ENCODE peak calls at places on chromosomes 2 and 18, in five cellular contexts. One of them, this sample, is unnamed.

GRCh38 chr2:222993920-222994650 is 57.9 kb upstream of the KCNE4 start:
- DNase-seq in ELF-1: peak; percentile 53
- DNase-seq in SK-N-MC: peak; percentile 66
- DNase-seq in EH: peak; percentile 99
- DNase-seq in A549: peak; percentile 41
- DNase-seq in this sample: no peak

GRCh38 chr2:201768918-201769317 is 11.8 kb downstream of the ALS2 start:
- DNase-seq in SK-N-MC: no peak
- DNase-seq in EH: peak; percentile 80
- DNase-seq in ELF-1: no peak
- DNase-seq in A549: no peak
- DNase-seq in this sample: peak; percentile 26

GRCh38 chr2:222299926-222300724 is 1.3 kb upstream of the PAX3 start:
- DNase-seq in SK-N-MC: no peak
- DNase-seq in ELF-1: no peak
- DNase-seq in A549: no peak
- DNase-seq in EH: no peak
- DNase-seq in this sample: no peak

GRCh38 chr2:140234176-140234575 is 1454.0 kb upstream of the NXPH2 start:
- DNase-seq in SK-N-MC: no peak
- DNase-seq in A549: no peak
- DNase-seq in EH: no peak
- DNase-seq in ELF-1: no peak
- DNase-seq in this sample: no peak

GRCh38 chr2:63424329-63425078 is 163.8 kb downstream of the WDPCP start:
- DNase-seq in A549: peak; percentile 64
- DNase-seq in EH: peak; percentile 53
- DNase-seq in ELF-1: peak; percentile 49
- DNase-seq in SK-N-MC: peak; percentile 30
- DNase-seq in this sample: peak; percentile 63

GRCh38 chr2:173815778-173816177 is 149.4 kb downstream of the SP3 start:
- DNase-seq in A549: no peak
- DNase-seq in ELF-1: no peak
- DNase-seq in EH: no peak
- DNase-seq in SK-N-MC: no peak
- DNase-seq in this sample: no peak

GRCh38 chr2:31129835-31130561 is 8.2 kb downstream of the GALNT14 start:
- DNase-seq in EH: no peak
- DNase-seq in A549: no peak
- DNase-seq in ELF-1: no peak
- DNase-seq in SK-N-MC: no peak
- DNase-seq in this sample: no peak

GRCh38 chr2:222613715-222614331 is 42.1 kb downstream of the FARSB start:
- DNase-seq in EH: peak; percentile 62
- DNase-seq in ELF-1: peak; percentile 61
- DNase-seq in A549: peak; percentile 66
- DNase-seq in SK-N-MC: peak; percentile 42
- DNase-seq in this sample: peak; percentile 65

GRCh38 chr2:197113221-197113831 is 186.8 kb upstream of the PGAP1 start:
- DNase-seq in EH: peak; percentile 51
- DNase-seq in A549: peak; percentile 26
- DNase-seq in ELF-1: no peak
- DNase-seq in SK-N-MC: no peak
- DNase-seq in this sample: peak; percentile 40

GRCh38 chr18:61998957-61999356 is 106.2 kb upstream of the RNF152 start:
- DNase-seq in EH: peak; percentile 97
- DNase-seq in SK-N-MC: peak; percentile 77
- DNase-seq in A549: no peak
- DNase-seq in ELF-1: no peak
- DNase-seq in this sample: no peak

GRCh38 chr2:86046985-86047384 is 58.7 kb downstream of the POLR1A start:
- DNase-seq in ELF-1: no peak
- DNase-seq in EH: peak; percentile 50
- DNase-seq in A549: no peak
- DNase-seq in SK-N-MC: no peak
- DNase-seq in this sample: no peak

GRCh38 chr2:23478087-23478932 is 93.3 kb downstream of the KLHL29 start:
- DNase-seq in ELF-1: peak; percentile 73
- DNase-seq in EH: no peak
- DNase-seq in A549: no peak
- DNase-seq in SK-N-MC: no peak
- DNase-seq in this sample: no peak

GRCh38 chr2:235601960-235602704 is 108.3 kb downstream of the AGAP1 start:
- DNase-seq in A549: no peak
- DNase-seq in EH: no peak
- DNase-seq in SK-N-MC: no peak
- DNase-seq in ELF-1: no peak
- DNase-seq in this sample: no peak

GRCh38 chr2:20378891-20379519 is 28.4 kb upstream of the PUM2 start:
- DNase-seq in EH: peak; percentile 91
- DNase-seq in SK-N-MC: no peak
- DNase-seq in A549: peak; percentile 78
- DNase-seq in ELF-1: peak; percentile 88
- DNase-seq in this sample: peak; percentile 77

This sample was measured in ACHN.